ENCODE peak calls at places on chromosomes 7 and 10, in four cellular contexts. Q, L, R and M are unnamed samples. For H3K4me1, the result is how much of the 10 kb centered on the place peaks cover.

GRCh38 chr10:64396105-64396504 is 874.9 kb downstream of the REEP3 start:
- DNase-seq in Q (no peak), L (no peak), R (no peak), M (no peak)

GRCh38 chr10:68560916-68561691 is 967 bp downstream of the TET1 start:
- DNase-seq in Q (peak), L (peak), R (no peak), M (no peak)

GRCh38 chr7:70660154-70660818 is 471.7 kb upstream of the GALNT17 start:
- DNase-seq in Q (no peak), L (no peak), R (peak), M (no peak)

GRCh38 chr7:7099584-7100014 is 82.7 kb upstream of the C1GALT1 start:
- DNase-seq in Q (peak), L (peak), R (no peak), M (peak)

GRCh38 chr10:34773617-34774261 is 41.4 kb downstream of the PARD3 start:
- DNase-seq in Q (no peak), L (no peak), R (no peak), M (no peak)

GRCh38 chr10:124262249-124262865 is 156.4 kb downstream of the OAT start:
- DNase-seq in Q (no peak), L (no peak), R (no peak), M (no peak)

GRCh38 chr10:98316156-98316555 is 48.2 kb upstream of the LOXL4 start:
- DNase-seq in Q (no peak), L (no peak), R (no peak), M (no peak)

GRCh38 chr10:117801691-117802090 is 245.1 kb downstream of the RAB11FIP2 start:
- DNase-seq in Q (no peak), L (no peak), R (no peak), M (no peak)

GRCh38 chr10:37289833-37290464 is 164.6 kb downstream of the ANKRD30A start:
- DNase-seq in Q (no peak), L (no peak), R (no peak), M (no peak)

GRCh38 chr10:1643161-1643910 is 94.0 kb downstream of the ADARB2 start:
- DNase-seq in Q (peak), L (peak), R (no peak), M (no peak)

GRCh38 chr10:124558901-124559321 is 97.3 kb downstream of the LHPP start:
- DNase-seq in Q (no peak), L (no peak), R (no peak), M (no peak)

GRCh38 chr10:98028168-98028770 is 2.2 kb downstream of the CRTAC1 start:
- DNase-seq in Q (peak), L (peak), R (peak), M (peak)

GRCh38 chr7:50954716-50955115 is 172.0 kb upstream of the GRB10 start:
- DNase-seq in Q (no peak), L (no peak), R (no peak), M (no peak)

GRCh38 chr7:82010416-82010815 is 240.6 kb upstream of the HGF start:
- DNase-seq in Q (no peak), L (no peak), R (no peak), M (no peak)

GRCh38 chr7:55964802-55965470 is 551 bp downstream of the NIPSNAP2 start:
- DNase-seq in Q (no peak), L (peak), R (peak), M (peak)

GRCh38 chr10:79242620-79243152 is 104.6 kb upstream of the PPIF start:
- DNase-seq in Q (peak), L (peak), R (peak), M (peak)

GRCh38 chr7:99326408-99326782 is 697 bp downstream of the ARPC1A start:
- DNase-seq in Q (no peak), L (no peak), R (no peak), M (no peak)

GRCh38 chr7:17168399-17168798 is 130.1 kb upstream of the AHR start:
- DNase-seq in Q (no peak), L (no peak), R (no peak), M (no peak)

GRCh38 chr10:1070939-1071338 is 14.8 kb downstream of the WDR37 start:
- DNase-seq in Q (no peak), L (no peak), R (no peak), M (no peak)

GRCh38 chr7:27154901-27155815 is 1.3 kb downstream of the HOXA7 start:
- DNase-seq in Q (no peak), L (peak), R (no peak), M (peak)

GRCh38 chr7:27154369-27154768 is 2.0 kb upstream of the HOXA3 start:
- DNase-seq in Q (no peak), L (peak), R (no peak), M (peak)

GRCh38 chr7:27156508-27156898 is at the start of gene HOXA7:
- DNase-seq in Q (no peak), L (peak), R (no peak), M (peak)

GRCh38 chr7:27156901-27157716 is 634 bp upstream of the HOXA7 start:
- DNase-seq in Q (no peak), L (peak), R (no peak), M (peak)

DNA sequence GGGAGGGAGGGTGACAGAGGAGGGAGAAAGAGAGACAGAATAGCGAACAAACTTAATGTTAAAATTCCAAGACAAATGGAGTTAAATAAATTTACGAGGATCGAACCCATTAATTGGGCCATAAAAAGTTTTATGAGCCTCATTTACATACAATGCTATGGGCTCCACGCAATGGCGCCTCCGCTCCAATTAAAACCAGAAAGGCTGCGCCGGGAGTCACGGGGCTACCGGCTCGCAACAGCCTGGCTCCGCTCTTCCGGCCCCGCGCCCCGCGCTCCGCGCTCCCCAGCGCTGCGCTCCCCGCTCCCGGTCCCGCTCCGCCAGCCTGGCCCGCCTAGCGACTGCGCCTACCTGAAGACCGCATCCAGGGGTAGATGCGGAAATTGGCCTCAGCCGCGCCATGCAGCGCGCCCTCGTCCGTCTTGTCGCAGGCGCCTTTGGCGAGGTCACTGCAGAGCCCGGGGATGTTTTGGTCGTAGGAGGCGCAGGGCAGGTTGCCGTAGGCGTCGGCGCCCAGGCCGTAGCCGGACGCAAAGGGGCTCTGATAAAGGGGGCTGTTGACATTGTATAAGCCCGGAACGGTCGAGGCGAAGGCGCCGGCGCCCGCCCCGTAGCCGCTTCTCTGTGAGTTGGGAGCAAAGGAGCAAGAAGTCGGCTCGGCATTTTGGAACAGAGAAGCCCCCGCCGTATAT is 513 bp downstream of the HOXA7 start:
- DNase-seq in Q (no peak), L (peak), R (no peak), M (peak)
- H3K4me3 ChIP-seq in Q (peak), L (peak), R (peak), M (peak)

DNA sequence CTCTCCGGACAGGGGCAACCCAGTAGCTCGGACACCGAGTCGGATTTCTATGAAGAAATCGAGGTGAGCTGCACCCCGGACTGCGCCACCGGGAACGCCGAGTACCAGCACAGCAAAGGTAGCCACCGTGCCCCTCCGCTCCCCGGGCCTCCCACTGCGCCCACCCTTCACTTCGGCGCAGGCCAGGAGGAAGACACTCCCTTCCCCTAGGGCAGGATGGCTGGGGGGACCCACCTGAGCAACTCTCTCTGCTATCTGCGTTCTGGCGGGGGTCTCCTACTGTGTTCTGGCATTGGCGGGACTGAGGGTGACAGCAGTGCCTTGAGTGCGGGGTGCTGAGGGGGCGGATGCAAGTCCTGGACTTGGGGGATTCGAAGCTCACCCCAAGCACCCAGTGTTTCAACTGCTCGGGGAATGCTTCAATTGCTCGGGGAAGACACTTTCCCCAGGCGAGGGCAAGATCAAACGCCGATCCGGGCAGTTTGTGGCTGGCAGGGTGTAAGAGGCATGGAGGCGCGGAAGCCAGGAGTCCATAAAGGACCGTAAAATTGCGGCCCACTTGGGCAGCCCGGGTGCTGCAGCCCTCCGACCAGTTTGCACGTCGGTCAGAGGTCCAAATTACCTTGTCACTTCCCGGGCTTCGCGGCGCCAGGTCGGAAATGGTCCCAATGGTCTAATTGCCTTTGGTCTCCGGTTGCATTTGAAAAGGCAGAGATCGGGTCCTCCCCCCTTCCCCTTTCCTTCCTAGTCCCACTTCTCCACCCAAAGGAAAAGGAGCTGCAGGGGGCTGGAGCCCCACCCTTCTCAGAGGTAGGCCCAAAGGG is 950 bp downstream of the EVX1 start:
- DNase-seq in Q (no peak), L (no peak), R (no peak), M (no peak)
- H3K4me1 ChIP-seq in Q (under half), L (under half), R (under half), M (under half)

DNA sequence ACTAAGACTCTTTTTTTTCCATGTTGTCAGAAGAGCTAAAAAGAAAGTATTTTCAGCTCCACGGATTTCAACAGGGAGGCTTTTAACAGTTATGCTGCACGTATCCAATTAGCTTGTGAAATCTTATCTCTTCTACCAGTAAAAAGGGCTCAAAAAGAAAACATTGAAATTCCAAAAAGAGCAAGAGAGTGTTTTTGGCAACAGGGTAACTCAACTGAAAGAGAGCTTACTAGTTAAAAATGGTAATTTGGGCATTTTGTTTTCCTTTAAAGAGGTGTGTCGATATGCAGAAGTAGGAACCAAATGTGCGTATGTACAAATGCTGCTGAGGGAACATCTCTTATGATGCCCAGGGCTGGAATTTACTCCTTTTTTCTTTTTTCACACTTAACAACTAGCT is 292.8 kb downstream of the PRKG1 start:
- DNase-seq in Q (no peak), L (no peak), R (no peak), M (no peak)
- H3K4me3 ChIP-seq in Q (no peak), L (peak), R (no peak), M (no peak)

GRCh38 chr10:3468919-3469638 is 296.5 kb upstream of the PITRM1 start:
- DNase-seq in Q (peak), L (no peak), R (no peak), M (no peak)

GRCh38 chr10:3471927-3472704 is 299.5 kb upstream of the PITRM1 start:
- DNase-seq in Q (no peak), L (no peak), R (no peak), M (no peak)

GRCh38 chr10:3471497-3471896 is 298.9 kb upstream of the PITRM1 start:
- DNase-seq in Q (no peak), L (no peak), R (no peak), M (no peak)

GRCh38 chr10:3469639-3470020 is 297.0 kb upstream of the PITRM1 start:
- DNase-seq in Q (no peak), L (no peak), R (no peak), M (no peak)

DNA sequence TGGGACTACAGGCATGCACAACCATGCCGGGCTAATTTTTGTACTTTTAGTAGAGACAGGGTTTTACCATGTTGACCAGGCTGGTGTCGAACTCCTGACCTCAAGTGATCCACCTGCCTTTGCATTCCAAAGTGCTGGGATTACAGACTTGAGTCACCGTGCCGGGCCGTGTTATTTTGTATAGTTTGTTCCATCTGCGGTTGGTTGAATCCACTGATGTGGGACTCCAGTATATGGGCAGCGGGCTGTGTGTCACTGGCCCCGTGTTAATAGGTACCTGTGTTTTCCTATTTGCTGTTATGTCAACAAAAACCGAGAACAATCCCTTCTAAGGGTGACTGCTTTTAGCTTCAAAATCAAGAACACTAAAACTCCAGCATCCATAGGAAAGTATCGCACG is 297.6 kb upstream of the PITRM1 start:
- DNase-seq in Q (no peak), L (no peak), R (no peak), M (no peak)
- H3K4me1 ChIP-seq in Q (under half), L (under half), R (under half), M (half or more)

GRCh38 chr7:84238611-84239010 is 44.0 kb upstream of the SEMA3A start:
- DNase-seq in Q (no peak), L (no peak), R (no peak), M (no peak)
- H3K4me3 ChIP-seq in Q (no peak), L (no peak), R (no peak), M (no peak)

GRCh38 chr10:92126100-92126650 is 164.7 kb downstream of the CPEB3 start:
- DNase-seq in Q (no peak), L (no peak), R (no peak), M (no peak)
- H3K4me1 ChIP-seq in Q (under half), L (under half), R (under half), M (half or more)